ENCODE peak calls at places on chromosomes 2 and 18, in six cellular contexts. One of them, this sample, is unnamed.

GRCh38 chr18:36532394-36532793 is 234.9 kb downstream of the FHOD3 start:
- DNase-seq in HT1080: peak
- DNase-seq in T-cell: no peak
- DNase-seq in astrocyte: peak
- DNase-seq in body of pancreas: no peak
- DNase-seq in NCI-H1048: no peak
- DNase-seq in this sample: no peak

GRCh38 chr2:95350320-95351079 is 52.0 kb upstream of the FAHD2A start:
- DNase-seq in body of pancreas: no peak
- DNase-seq in T-cell: no peak
- DNase-seq in HT1080: no peak
- DNase-seq in NCI-H1048: no peak
- DNase-seq in astrocyte: no peak
- DNase-seq in this sample: no peak

GRCh38 chr18:21112140-21112473 is 494 bp upstream of the ROCK1 start:
- DNase-seq in T-cell: no peak
- DNase-seq in body of pancreas: no peak
- DNase-seq in HT1080: no peak
- DNase-seq in astrocyte: no peak
- DNase-seq in NCI-H1048: no peak
- DNase-seq in this sample: no peak

GRCh38 chr18:62596145-62597005 is 73.5 kb downstream of the ZCCHC2 start:
- DNase-seq in NCI-H1048: no peak
- DNase-seq in HT1080: no peak
- DNase-seq in T-cell: no peak
- DNase-seq in body of pancreas: no peak
- DNase-seq in astrocyte: peak
- DNase-seq in this sample: no peak

GRCh38 chr2:77328125-77328524 is 194.1 kb downstream of the LRRTM4 start:
- DNase-seq in astrocyte: no peak
- DNase-seq in HT1080: no peak
- DNase-seq in body of pancreas: no peak
- DNase-seq in T-cell: no peak
- DNase-seq in NCI-H1048: no peak
- DNase-seq in this sample: no peak

GRCh38 chr2:107595749-107596148 is 230.9 kb upstream of the RGPD4 start:
- DNase-seq in astrocyte: peak
- DNase-seq in body of pancreas: no peak
- DNase-seq in T-cell: no peak
- DNase-seq in HT1080: peak
- DNase-seq in NCI-H1048: no peak
- DNase-seq in this sample: no peak

GRCh38 chr2:235677276-235677788 is 183.5 kb downstream of the AGAP1 start:
- DNase-seq in T-cell: no peak
- DNase-seq in NCI-H1048: no peak
- DNase-seq in body of pancreas: no peak
- DNase-seq in astrocyte: no peak
- DNase-seq in HT1080: no peak
- DNase-seq in this sample: no peak

GRCh38 chr2:52658598-52658997 is 1109.0 kb upstream of the CHAC2 start:
- DNase-seq in NCI-H1048: no peak
- DNase-seq in body of pancreas: no peak
- DNase-seq in astrocyte: peak
- DNase-seq in HT1080: peak
- DNase-seq in T-cell: no peak
- DNase-seq in this sample: no peak

GRCh38 chr18:49151482-49151881 is 200.7 kb upstream of the SMAD7 start:
- DNase-seq in T-cell: no peak
- DNase-seq in NCI-H1048: no peak
- DNase-seq in astrocyte: no peak
- DNase-seq in HT1080: no peak
- DNase-seq in body of pancreas: no peak
- DNase-seq in this sample: no peak

GRCh38 chr2:108396845-108397244 is 19.1 kb downstream of the SULT1C4 start:
- DNase-seq in T-cell: no peak
- DNase-seq in astrocyte: no peak
- DNase-seq in HT1080: peak
- DNase-seq in NCI-H1048: no peak
- DNase-seq in body of pancreas: no peak
- DNase-seq in this sample: no peak

GRCh38 chr2:72893594-72894319 is 6.5 kb downstream of the SPR start:
- DNase-seq in NCI-H1048: no peak
- DNase-seq in body of pancreas: peak
- DNase-seq in HT1080: peak
- DNase-seq in astrocyte: peak
- DNase-seq in T-cell: no peak
- DNase-seq in this sample: peak